ENCODE peak calls at places on chromosome 5, in four cellular contexts. D is activated CD4-positive, CD25-positive, alpha-beta regulatory T cell; V is germinal center; K is neuronal stem cell. P is an unnamed sample.

GRCh38 chr5:773517-774264 is 10.8 kb downstream of the ZDHHC11B start:
- DNase-seq in K (no peak), V (no peak), D (no peak), P (no peak)

GRCh38 chr5:81117566-81117965 is 115.6 kb upstream of the CKMT2 start:
- DNase-seq in D (no peak), K (no peak), V (no peak), P (no peak)

GRCh38 chr5:117713585-117714198 is 1139.1 kb upstream of the SEMA6A start:
- DNase-seq in D (no peak), K (peak; percentile 21), V (no peak), P (peak; percentile 0)

GRCh38 chr5:68542207-68542606 is 326.7 kb downstream of the PIK3R1 start:
- DNase-seq in K (no peak), D (no peak), V (no peak), P (no peak)

GRCh38 chr5:11062379-11062778 is 301.3 kb upstream of the DAP start:
- DNase-seq in D (no peak), K (no peak), V (no peak), P (no peak)

GRCh38 chr5:73940026-73940425 is 314.0 kb downstream of the ARHGEF28 start:
- DNase-seq in D (no peak), V (no peak), K (no peak), P (no peak)

GRCh38 chr5:54754878-54755277 is 230.5 kb downstream of the ESM1 start:
- DNase-seq in K (no peak), V (peak; percentile 12), D (no peak), P (peak; percentile 46)

GRCh38 chr5:139911425-139912120 is 116.0 kb downstream of the PSD2 start:
- DNase-seq in V (no peak), D (no peak), K (no peak), P (no peak)

GRCh38 chr5:134140530-134141201 is 26.2 kb downstream of the TCF7 start:
- DNase-seq in D (peak; percentile 48), K (peak; percentile 51), V (peak; percentile 60), P (peak; percentile 43)

GRCh38 chr5:169778622-169779596 is 141.8 kb downstream of the DOCK2 start:
- DNase-seq in V (peak; percentile 61), K (no peak), D (no peak), P (peak; percentile 12)

GRCh38 chr5:168877132-168877895 is 298.1 kb upstream of the PANK3 start:
- DNase-seq in K (no peak), V (no peak), D (no peak), P (no peak)

GRCh38 chr5:62306494-62307363 is 723 bp downstream of the KIF2A start:
- DNase-seq in V (peak; percentile 36), D (peak; percentile 32), K (no peak), P (peak; percentile 69)

GRCh38 chr5:179124329-179124852 is 64.2 kb downstream of the ZNF354C start:
- DNase-seq in D (no peak), V (no peak), K (no peak), P (no peak)

GRCh38 chr5:107557051-107557658 is 113.6 kb downstream of the EFNA5 start:
- DNase-seq in V (no peak), K (no peak), D (no peak), P (no peak)

GRCh38 chr5:139960723-139961383 is 82.2 kb downstream of the NRG2 start:
- DNase-seq in V (no peak), K (no peak), D (no peak), P (no peak)

P was measured in naive B cell.